ENCODE peak calls at places on chromosomes 3 and 15, in six cellular contexts. S, Z, Q, H, B and L are unnamed samples.

GRCh38 chr15:39583586-39584265 is 2.8 kb downstream of the THBS1 start:
- DNase-seq in S (no peak), Z (no peak), Q (no peak), H (peak; percentile 12), B (peak; percentile 95), L (peak; percentile 57)

GRCh38 chr3:17195856-17196604 is 311.3 kb downstream of the PLCL2 start:
- DNase-seq in S (no peak), Z (no peak), Q (no peak), H (no peak), B (no peak), L (no peak)

GRCh38 chr15:77027111-77027696 is 32.3 kb downstream of the PSTPIP1 start:
- DNase-seq in S (no peak), Z (no peak), Q (no peak), H (no peak), B (no peak), L (peak; percentile 8)

GRCh38 chr3:101809178-101810022 is 30.4 kb downstream of the NXPE3 start:
- DNase-seq in S (peak; percentile 51), Z (no peak), Q (no peak), H (peak; percentile 29), B (peak; percentile 49), L (no peak)

GRCh38 chr3:63609834-63610233 is 42.6 kb upstream of the SNTN start:
- DNase-seq in S (no peak), Z (no peak), Q (no peak), H (no peak), B (no peak), L (no peak)

GRCh38 chr3:11438636-11439035 is 166.4 kb downstream of the ATG7 start:
- DNase-seq in S (peak; percentile 15), Z (no peak), Q (no peak), H (no peak), B (no peak), L (no peak)

GRCh38 chr3:150871192-150871591 is 34.0 kb downstream of the MINDY4B start:
- DNase-seq in S (peak; percentile 65), Z (no peak), Q (no peak), H (no peak), B (no peak), L (no peak)

GRCh38 chr3:197183582-197183981 is 114.8 kb downstream of the DLG1 start:
- DNase-seq in S (no peak), Z (no peak), Q (no peak), H (no peak), B (no peak), L (no peak)

GRCh38 chr3:65330072-65330471 is 642.3 kb upstream of the ADAMTS9 start:
- DNase-seq in S (peak; percentile 6), Z (no peak), Q (no peak), H (no peak), B (no peak), L (no peak)

GRCh38 chr3:139718415-139718814 is 40.6 kb upstream of the NMNAT3 start:
- DNase-seq in S (peak; percentile 50), Z (no peak), Q (no peak), H (no peak), B (no peak), L (peak; percentile 60)

GRCh38 chr15:72339777-72340177 is 19.8 kb upstream of the CELF6 start:
- DNase-seq in S (peak; percentile 91), Z (no peak), Q (no peak), H (no peak), B (peak; percentile 96), L (no peak)

GRCh38 chr15:30962659-30963058 is 28.8 kb downstream of the MTMR10 start:
- DNase-seq in S (no peak), Z (no peak), Q (no peak), H (no peak), B (no peak), L (no peak)

GRCh38 chr3:74001481-74001880 is 376.7 kb upstream of the PDZRN3 start:
- DNase-seq in S (no peak), Z (no peak), Q (no peak), H (no peak), B (no peak), L (no peak)

GRCh38 chr3:42721690-42722089 is 19.1 kb upstream of the HHATL start:
- DNase-seq in S (no peak), Z (no peak), Q (no peak), H (no peak), B (no peak), L (no peak)

GRCh38 chr3:147406255-147407023 is at the start of gene ZIC4:
- DNase-seq in S (no peak), Z (no peak), Q (no peak), H (no peak), B (no peak), L (no peak)

GRCh38 chr3:99128205-99128604 is 226.7 kb upstream of the DCBLD2 start:
- DNase-seq in S (no peak), Z (no peak), Q (no peak), H (no peak), B (no peak), L (no peak)

GRCh38 chr3:194497799-194498575 is 11.2 kb upstream of the ATP13A3 start:
- DNase-seq in S (peak; percentile 36), Z (no peak), Q (no peak), H (no peak), B (peak; percentile 33), L (peak; percentile 16)

GRCh38 chr3:63429905-63430304 is 151.8 kb downstream of the SYNPR start:
- DNase-seq in S (no peak), Z (no peak), Q (no peak), H (no peak), B (no peak), L (no peak)

GRCh38 chr3:64954995-64955636 is 267.3 kb upstream of the ADAMTS9 start:
- DNase-seq in S (peak; percentile 6), Z (no peak), Q (no peak), H (no peak), B (no peak), L (no peak)

GRCh38 chr15:58340176-58340575 is 91.6 kb upstream of the LIPC start:
- DNase-seq in S (peak; percentile 25), Z (no peak), Q (no peak), H (no peak), B (peak; percentile 45), L (no peak)

GRCh38 chr3:43540625-43541024 is 81.2 kb downstream of the ANO10 start:
- DNase-seq in S (no peak), Z (no peak), Q (no peak), H (no peak), B (peak; percentile 19), L (no peak)

GRCh38 chr3:49716169-49716568 is 3.3 kb downstream of the AMIGO3 start:
- DNase-seq in S (no peak), Z (no peak), Q (no peak), H (no peak), B (no peak), L (no peak)

GRCh38 chr3:58528629-58529028 is 8.4 kb downstream of the ACOX2 start:
- DNase-seq in S (peak; percentile 69), Z (no peak), Q (no peak), H (no peak), B (peak; percentile 15), L (no peak)

GRCh38 chr3:138396752-138397410 is 37.5 kb upstream of the ESYT3 start:
- DNase-seq in S (no peak), Z (no peak), Q (no peak), H (no peak), B (no peak), L (no peak)

GRCh38 chr3:159938712-159939111 is 49.9 kb upstream of the IL12A start:
- DNase-seq in S (no peak), Z (no peak), Q (no peak), H (no peak), B (no peak), L (no peak)

GRCh38 chr3:185552358-185552877 is at the start of gene LIPH:
- DNase-seq in S (peak; percentile 62), Z (no peak), Q (no peak), H (no peak), B (peak; percentile 8), L (no peak)

GRCh38 chr3:14520967-14521366 is 19.2 kb downstream of the GRIP2 start:
- DNase-seq in S (no peak), Z (no peak), Q (no peak), H (no peak), B (no peak), L (no peak)

GRCh38 chr3:177378168-177378567 is 180.9 kb upstream of the TBL1XR1 start:
- DNase-seq in S (no peak), Z (no peak), Q (no peak), H (no peak), B (no peak), L (no peak)

GRCh38 chr3:10810376-10810775 is 5.7 kb upstream of the SLC6A11 start:
- DNase-seq in S (no peak), Z (no peak), Q (no peak), H (no peak), B (no peak), L (no peak)

GRCh38 chr15:82951472-82952155 is 906 bp downstream of the HOMER2 start:
- DNase-seq in S (peak; percentile 24), Z (no peak), Q (no peak), H (no peak), B (no peak), L (no peak)

GRCh38 chr15:48796930-48797329 is 13.9 kb downstream of the CEP152 start:
- DNase-seq in S (peak; percentile 19), Z (no peak), Q (no peak), H (no peak), B (peak; percentile 37), L (no peak)

GRCh38 chr3:193168911-193169310 is 72.1 kb upstream of the PLAAT1 start:
- DNase-seq in S (no peak), Z (no peak), Q (no peak), H (no peak), B (no peak), L (no peak)